ENCODE peak calls at places on chromosomes 4 and X, in five cellular contexts. X, I, T, M and G are unnamed samples.
A peak's percentile ranks its signal among the peaks of the same experiment; 100 is the strongest.

GRCh38 chr4:42519803-42520417 is 122.6 kb downstream of the SHISA3 start:
- DNase-seq in X (no peak), I (peak; percentile 48), T (no peak), M (no peak), G (peak; percentile 58)

GRCh38 chr4:14810121-14810520 is 192.2 kb upstream of the CPEB2 start:
- DNase-seq in X (no peak), I (no peak), T (no peak), M (no peak), G (no peak)

GRCh38 chr4:119233750-119234149 is 21.2 kb downstream of the USP53 start:
- DNase-seq in X (no peak), I (no peak), T (no peak), M (no peak), G (no peak)

GRCh38 chr4:114921191-114921590 is 192.2 kb downstream of the NDST4 start:
- DNase-seq in X (no peak), I (no peak), T (no peak), M (no peak), G (no peak)

GRCh38 chr4:169330811-169331210 is 60.1 kb upstream of the SH3RF1 start:
- DNase-seq in X (no peak), I (no peak), T (no peak), M (no peak), G (no peak)

GRCh38 chrX:27598312-27598711 is 8.2 kb downstream of the DCAF8L2 start:
- DNase-seq in X (no peak), I (no peak), T (no peak), M (no peak), G (peak; percentile 2)

GRCh38 chr4:749771-750666 is 44.4 kb downstream of the PCGF3 start:
- DNase-seq in X (no peak), I (peak; percentile 20), T (no peak), M (peak; percentile 63), G (no peak)

GRCh38 chr4:2402053-2402452 is 16.4 kb downstream of the ZFYVE28 start:
- DNase-seq in X (peak; percentile 56), I (no peak), T (no peak), M (peak; percentile 64), G (peak; percentile 60)

GRCh38 chr4:157220026-157220881 is at the start of gene GRIA2:
- DNase-seq in X (peak; percentile 68), I (peak; percentile 54), T (peak; percentile 24), M (peak; percentile 52), G (peak; percentile 61)

GRCh38 chrX:131322646-131323045 is 33.5 kb upstream of the IGSF1 start:
- DNase-seq in X (no peak), I (no peak), T (no peak), M (no peak), G (no peak)

GRCh38 chr4:90769251-90769650 is 642.1 kb downstream of the CCSER1 start:
- DNase-seq in X (no peak), I (no peak), T (no peak), M (no peak), G (no peak)

GRCh38 chrX:53682885-53683555 is 3.5 kb downstream of the HUWE1 start:
- DNase-seq in X (no peak), I (peak; percentile 50), T (no peak), M (no peak), G (peak; percentile 74)

GRCh38 chrX:2676794-2677675 is 14.1 kb upstream of the CD99 start:
- DNase-seq in X (no peak), I (no peak), T (no peak), M (no peak), G (no peak)

GRCh38 chr4:96120206-96120605 is 280.3 kb downstream of the PDHA2 start:
- DNase-seq in X (no peak), I (no peak), T (no peak), M (no peak), G (no peak)

GRCh38 chrX:65697915-65698796 is 30.7 kb downstream of the MSN start:
- DNase-seq in X (no peak), I (no peak), T (no peak), M (peak; percentile 66), G (peak; percentile 10)

GRCh38 chr4:74659576-74660411 is 134.5 kb downstream of the BTC start:
- DNase-seq in X (no peak), I (peak; percentile 99), T (no peak), M (no peak), G (peak; percentile 56)

GRCh38 chr4:40731792-40732245 is 17.9 kb upstream of the NSUN7 start:
- DNase-seq in X (no peak), I (no peak), T (no peak), M (no peak), G (no peak)

GRCh38 chr4:107712236-107712635 is 7.8 kb downstream of the PAPSS1 start:
- DNase-seq in X (no peak), I (no peak), T (no peak), M (no peak), G (no peak)

GRCh38 chr4:147409350-147409749 is 71.5 kb upstream of the EDNRA start:
- DNase-seq in X (no peak), I (peak; percentile 57), T (no peak), M (no peak), G (no peak)

GRCh38 chr4:168264903-168265302 is 53.6 kb downstream of the DDX60 start:
- DNase-seq in X (no peak), I (no peak), T (no peak), M (no peak), G (peak; percentile 35)

GRCh38 chrX:13687203-13687602 is 1.7 kb upstream of the RAB9A start:
- DNase-seq in X (no peak), I (no peak), T (no peak), M (no peak), G (no peak)

GRCh38 chrX:13689519-13690211 is 737 bp downstream of the RAB9A start:
- DNase-seq in X (no peak), I (peak; percentile 40), T (no peak), M (no peak), G (peak; percentile 66)

GRCh38 chrX:13688384-13688771 is 550 bp upstream of the RAB9A start:
- DNase-seq in X (no peak), I (no peak), T (no peak), M (no peak), G (no peak)

GRCh38 chrX:13690836-13691235 is 1.9 kb downstream of the RAB9A start:
- DNase-seq in X (no peak), I (no peak), T (no peak), M (no peak), G (no peak)

GRCh38 chrX:13688772-13689518 is at the start of gene RAB9A:
- DNase-seq in X (peak; percentile 94), I (peak; percentile 68), T (peak; percentile 20), M (peak; percentile 90), G (peak; percentile 78)
- TF ChIP-seq POLR2A in X (peak; percentile 81), I (peak; percentile 72), T (peak; percentile 92), M (peak; percentile 79), G (peak; percentile 52)

GRCh38 chrX:1419545-1420355 is 27.8 kb upstream of the SLC25A6 start:
- DNase-seq in X (no peak), I (no peak), T (no peak), M (no peak), G (no peak)

GRCh38 chrX:1418901-1419544 is 27.1 kb upstream of the SLC25A6 start:
- DNase-seq in X (no peak), I (no peak), T (no peak), M (no peak), G (no peak)

GRCh38 chrX:1422135-1422465 is 30.2 kb upstream of the SLC25A6 start:
- DNase-seq in X (no peak), I (no peak), T (no peak), M (no peak), G (no peak)

GRCh38 chrX:1421433-1422134 is 29.7 kb upstream of the SLC25A6 start:
- DNase-seq in X (no peak), I (no peak), T (no peak), M (peak; percentile 15), G (no peak)

DNA sequence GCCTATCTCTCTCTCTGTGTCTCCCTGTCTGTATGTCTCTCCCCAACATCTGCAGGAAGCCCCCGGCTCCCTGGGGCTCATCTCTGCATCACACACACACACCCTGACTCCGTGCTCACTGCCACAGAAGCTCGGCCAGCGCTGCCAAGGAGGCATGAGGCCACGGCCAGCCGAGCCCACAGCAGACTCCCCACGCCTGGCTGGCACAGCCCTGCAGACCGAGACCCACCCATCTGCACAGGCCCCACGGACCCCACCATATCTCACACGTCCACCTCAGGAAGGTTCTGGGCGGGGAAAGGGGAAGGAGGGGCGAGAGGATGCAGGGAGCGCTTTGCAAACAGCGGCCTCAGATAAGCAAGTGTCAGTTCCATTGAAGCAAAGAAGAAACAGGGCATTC is 28.5 kb upstream of the SLC25A6 start:
- DNase-seq in X (no peak), I (no peak), T (no peak), M (no peak), G (no peak)
- TF ChIP-seq POLR2A in X (no peak), I (no peak), T (no peak), M (no peak), G (peak; percentile 41)

DNA sequence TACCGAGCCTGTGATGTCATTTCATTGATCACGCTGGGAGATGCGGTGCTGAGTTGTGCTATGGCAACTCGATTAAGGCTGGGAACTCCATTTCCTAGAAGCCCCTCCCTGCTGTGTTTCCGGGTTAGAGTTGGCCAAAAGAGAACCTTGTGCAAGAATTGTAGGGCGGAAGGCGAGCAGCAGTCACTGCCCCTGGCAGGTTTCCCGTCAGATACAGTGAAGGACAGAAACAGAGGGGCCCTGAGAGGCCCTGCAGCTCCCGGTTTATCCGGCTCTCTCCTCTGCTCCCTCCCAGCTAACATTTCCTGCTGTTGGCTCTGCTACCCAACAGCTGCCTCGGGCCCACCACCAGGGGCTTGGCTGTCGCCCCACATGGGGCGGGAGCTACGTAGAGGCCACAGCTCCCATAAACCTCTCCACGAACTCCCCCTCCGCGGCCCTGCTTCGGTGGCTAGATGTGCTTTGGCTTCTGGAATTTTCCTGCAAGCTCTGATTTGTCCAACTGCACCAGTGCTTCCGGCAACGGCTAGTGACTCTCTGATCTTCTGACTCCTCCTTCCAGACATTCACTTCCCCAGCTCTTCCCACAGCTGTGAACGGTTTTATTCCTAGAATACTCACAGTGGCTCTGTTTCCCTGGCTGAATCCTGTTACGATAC is 74.9 kb upstream of the USP9X start:
- DNase-seq in X (peak; percentile 81), I (peak; percentile 88), T (peak; percentile 13), M (peak; percentile 75), G (peak; percentile 97)
- TF ChIP-seq POLR2A in X (no peak), I (peak; percentile 41), T (no peak), M (peak; percentile 80), G (peak; percentile 86)

GRCh38 chr4:140096921-140097320 is 57.1 kb downstream of the MAML3 start:
- DNase-seq in X (no peak), I (peak; percentile 44), T (no peak), M (no peak), G (no peak)

GRCh38 chr4:140099993-140100392 is 54.0 kb downstream of the MAML3 start:
- DNase-seq in X (no peak), I (peak; percentile 28), T (no peak), M (no peak), G (no peak)

GRCh38 chr4:140096483-140096861 is 57.5 kb downstream of the MAML3 start:
- DNase-seq in X (no peak), I (no peak), T (no peak), M (no peak), G (no peak)

GRCh38 chr4:140097572-140097971 is 56.4 kb downstream of the MAML3 start:
- DNase-seq in X (no peak), I (no peak), T (no peak), M (no peak), G (no peak)

GRCh38 chr4:140098481-140099132 is 55.4 kb downstream of the MAML3 start:
- DNase-seq in X (no peak), I (peak; percentile 87), T (no peak), M (no peak), G (no peak)
- TF ChIP-seq POLR2A in X (no peak), I (no peak), T (no peak), M (no peak), G (no peak)

GRCh38 chrX:19046343-19047215 is 62.7 kb upstream of the PHKA2 start:
- DNase-seq in X (no peak), I (peak; percentile 71), T (peak; percentile 15), M (no peak), G (no peak)
- TF ChIP-seq POLR2A in X (no peak), I (no peak), T (no peak), M (no peak), G (no peak)